ENCODE peak calls at places on chromosomes 5 and 9, in five cellular contexts. J, D, H, V and K are unnamed samples.

GRCh38 chr5:151720195-151720594 is 33.5 kb upstream of the SPARC start:
- DNase-seq in J (no peak), D (no peak), H (no peak), V (no peak), K (no peak)

GRCh38 chr5:107696071-107696470 is 25.3 kb upstream of the EFNA5 start:
- DNase-seq in J (no peak), D (no peak), H (no peak), V (no peak), K (no peak)

GRCh38 chr5:10118150-10118549 is 131.5 kb downstream of the ATPSCKMT start:
- DNase-seq in J (no peak), D (no peak), H (peak), V (no peak), K (no peak)

GRCh38 chr5:96431376-96432244 is 1.4 kb downstream of the PCSK1 start:
- DNase-seq in J (no peak), D (no peak), H (no peak), V (peak), K (no peak)

GRCh38 chr9:138112791-138113600 is 235.4 kb downstream of the CACNA1B start:
- DNase-seq in J (no peak), D (no peak), H (no peak), V (no peak), K (no peak)

GRCh38 chr5:61320860-61321259 is 11.2 kb upstream of the ZSWIM6 start:
- DNase-seq in J (no peak), D (no peak), H (no peak), V (no peak), K (no peak)

GRCh38 chr9:89489548-89490527 is 8.1 kb downstream of the SEMA4D start:
- DNase-seq in J (no peak), D (no peak), H (no peak), V (no peak), K (no peak)

GRCh38 chr5:39608024-39608423 is 183.2 kb upstream of the DAB2 start:
- DNase-seq in J (no peak), D (no peak), H (no peak), V (no peak), K (no peak)

GRCh38 chr5:72625369-72625768 is 118.2 kb upstream of the ZNF366 start:
- DNase-seq in J (no peak), D (no peak), H (no peak), V (no peak), K (no peak)

DNA sequence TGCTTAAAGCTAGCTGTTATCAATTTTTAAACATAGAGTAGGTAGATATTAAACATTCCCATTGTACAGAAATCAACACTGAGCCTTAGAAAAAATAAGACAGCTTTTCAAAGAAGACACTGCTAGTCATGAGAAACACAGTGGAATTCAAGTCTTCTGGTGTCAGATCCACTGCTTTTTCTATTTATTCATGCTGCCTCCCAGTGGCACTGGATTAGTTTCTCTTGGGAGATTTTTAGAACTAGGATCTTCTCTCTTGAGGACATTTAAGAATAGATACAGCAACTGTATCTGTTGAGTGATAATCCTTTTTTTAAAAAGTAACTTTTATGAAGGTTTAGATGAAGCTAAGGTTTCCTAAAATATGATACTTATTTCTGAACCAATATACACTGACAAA is 1635.4 kb upstream of the C9orf72 start:
- DNase-seq in J (no peak), D (peak), H (no peak), V (no peak), K (no peak)
- TF ChIP-seq CTCF in J (no peak), D (peak), H (no peak), V (no peak), K (no peak)

GRCh38 chr5:55983986-55984385 is 10.8 kb downstream of the IL6ST start:
- DNase-seq in J (no peak), D (no peak), H (no peak), V (no peak), K (no peak)

GRCh38 chr5:55985181-55985580 is 9.6 kb downstream of the IL6ST start:
- DNase-seq in J (no peak), D (no peak), H (no peak), V (no peak), K (no peak)

GRCh38 chr5:55986931-55987330 is 7.8 kb downstream of the IL6ST start:
- DNase-seq in J (no peak), D (no peak), H (no peak), V (no peak), K (no peak)

GRCh38 chr5:55982957-55983381 is 11.8 kb downstream of the IL6ST start:
- DNase-seq in J (no peak), D (peak), H (no peak), V (no peak), K (no peak)
- TF ChIP-seq CTCF in J (no peak), D (peak), H (peak), V (peak), K (peak)

GRCh38 chr5:127297348-127298035 is 6.9 kb downstream of the MEGF10 start:
- DNase-seq in J (no peak), D (no peak), H (no peak), V (no peak), K (no peak)
- TF ChIP-seq CTCF in J (no peak), D (no peak), H (no peak), V (no peak), K (no peak)

GRCh38 chr9:80885894-80886293 is 803.5 kb downstream of the TLE1 start:
- DNase-seq in J (no peak), D (peak), H (no peak), V (no peak), K (no peak)
- TF ChIP-seq CTCF in J (peak), D (peak), H (no peak), V (peak), K (no peak)

GRCh38 chr5:76867827-76868693 is 18.2 kb downstream of the S100Z start:
- DNase-seq in J (no peak), D (peak), H (peak), V (peak), K (peak)
- TF ChIP-seq CTCF in J (no peak), D (peak), H (peak), V (peak), K (peak)

GRCh38 chr9:114237781-114238180 is 82.4 kb downstream of the COL27A1 start:
- DNase-seq in J (no peak), D (no peak), H (no peak), V (no peak), K (no peak)

GRCh38 chr9:114240216-114240615 is 82.7 kb upstream of the ORM1 start:
- DNase-seq in J (no peak), D (no peak), H (no peak), V (no peak), K (no peak)

GRCh38 chr9:114240647-114241558 is 82.0 kb upstream of the ORM1 start:
- DNase-seq in J (no peak), D (no peak), H (no peak), V (no peak), K (no peak)

GRCh38 chr9:114238471-114238870 is 83.1 kb downstream of the COL27A1 start:
- DNase-seq in J (no peak), D (peak), H (no peak), V (no peak), K (no peak)

GRCh38 chr9:114238919-114239879 is 83.7 kb upstream of the ORM1 start:
- DNase-seq in J (no peak), D (peak), H (peak), V (peak), K (no peak)
- TF ChIP-seq CTCF in J (no peak), D (peak), H (peak), V (peak), K (peak)